ENCODE peak calls at places on chromosomes 4 and X, in eight cellular contexts. L is effector memory CD4-positive, alpha-beta T cell; H is CD4-positive, alpha-beta T cell; P is tibial nerve; U is H9; E is PC-9; O is tibial artery; R is thyroid gland. Q is an unnamed sample.

GRCh38 chr4:76447326-76447954 is 12.4 kb downstream of the SHROOM3 start:
- DNase-seq in E (no peak), R (no peak), U (no peak), H (no peak), O (no peak), P (no peak), L (no peak), Q (no peak)

GRCh38 chrX:69277369-69277768 is 112.1 kb upstream of the PJA1 start:
- DNase-seq in E (no peak), L (no peak), O (no peak), H (no peak), P (no peak), R (no peak), U (no peak), Q (no peak)

GRCh38 chr4:76376534-76376933 is 44.4 kb downstream of the CCDC158 start:
- DNase-seq in P (no peak), O (no peak), H (no peak), U (no peak), E (no peak), L (no peak), R (no peak), Q (no peak)

GRCh38 chr4:2931765-2932560 is 31.2 kb downstream of the NOP14 start:
- DNase-seq in P (peak; percentile 44), O (peak; percentile 81), L (peak; percentile 30), U (peak; percentile 71), R (no peak), E (no peak), H (no peak), Q (no peak)

GRCh38 chr4:186392017-186392416 is 126.0 kb downstream of the F11 start:
- DNase-seq in R (no peak), E (no peak), P (no peak), L (no peak), H (no peak), U (no peak), O (no peak), Q (no peak)

GRCh38 chrX:140948827-140949226 is 53.6 kb upstream of the SPANXB1 start:
- DNase-seq in O (no peak), H (no peak), R (no peak), E (no peak), U (no peak), L (no peak), P (no peak), Q (no peak)

GRCh38 chr4:26362745-26363439 is 42.1 kb downstream of the RBPJ start:
- DNase-seq in H (no peak), L (no peak), O (no peak), R (no peak), U (no peak), E (no peak), P (no peak), Q (no peak)

GRCh38 chr4:110411599-110412011 is 64.3 kb upstream of the ENPEP start:
- DNase-seq in O (no peak), R (no peak), U (peak; percentile 72), L (no peak), E (no peak), H (no peak), P (no peak), Q (no peak)

GRCh38 chr4:53908661-53909078 is 155.7 kb downstream of the CHIC2 start:
- DNase-seq in U (no peak), H (no peak), P (no peak), E (peak; percentile 82), R (peak; percentile 27), O (no peak), L (no peak), Q (no peak)

GRCh38 chr4:7135389-7135746 is 57.0 kb upstream of the SORCS2 start:
- DNase-seq in E (no peak), O (no peak), U (no peak), H (no peak), L (no peak), P (peak; percentile 38), R (peak; percentile 41), Q (no peak)

GRCh38 chr4:137367608-137368007 is 164.7 kb downstream of the PCDH18 start:
- DNase-seq in R (no peak), L (no peak), O (no peak), P (no peak), U (no peak), H (no peak), E (no peak), Q (peak; percentile 60)

GRCh38 chr4:137025484-137026059 is 506.7 kb downstream of the PCDH18 start:
- DNase-seq in H (no peak), L (no peak), P (no peak), O (no peak), E (no peak), R (no peak), U (no peak), Q (no peak)

GRCh38 chr4:98318521-98318920 is 57.3 kb downstream of the RAP1GDS1 start:
- DNase-seq in H (no peak), R (no peak), E (no peak), L (no peak), P (no peak), O (no peak), U (no peak), Q (peak; percentile 58)

GRCh38 chrX:57282568-57282967 is 3.9 kb upstream of the FAAH2 start:
- DNase-seq in H (no peak), L (no peak), P (no peak), E (no peak), U (no peak), O (no peak), R (no peak), Q (no peak)

GRCh38 chr4:118969359-118969758 is 80.7 kb downstream of the SYNPO2 start:
- DNase-seq in U (no peak), L (no peak), H (no peak), E (no peak), P (peak; percentile 35), R (peak; percentile 61), O (peak; percentile 90), Q (no peak)

GRCh38 chrX:31333181-31333831 is 261.5 kb upstream of the FTHL17 start:
- DNase-seq in U (no peak), R (no peak), H (no peak), P (no peak), L (no peak), E (peak; percentile 73), O (no peak), Q (no peak)

GRCh38 chrX:2492536-2493218 is 8.1 kb downstream of the DHRSX start:
- DNase-seq in U (no peak), H (no peak), E (no peak), L (no peak), P (no peak), R (no peak), O (no peak), Q (no peak)

GRCh38 chrX:31429915-31430314 is 358.1 kb upstream of the FTHL17 start:
- DNase-seq in P (no peak), U (no peak), H (no peak), R (no peak), O (no peak), E (no peak), L (no peak), Q (no peak)

GRCh38 chr4:183139058-183139740 is 40.1 kb downstream of the WWC2 start:
- DNase-seq in O (no peak), P (no peak), H (no peak), U (no peak), R (no peak), E (no peak), L (no peak), Q (no peak)

GRCh38 chr4:138178566-138178965 is 63.6 kb downstream of the SLC7A11 start:
- DNase-seq in P (no peak), H (no peak), U (no peak), L (no peak), O (no peak), E (no peak), R (no peak), Q (no peak)

DNA sequence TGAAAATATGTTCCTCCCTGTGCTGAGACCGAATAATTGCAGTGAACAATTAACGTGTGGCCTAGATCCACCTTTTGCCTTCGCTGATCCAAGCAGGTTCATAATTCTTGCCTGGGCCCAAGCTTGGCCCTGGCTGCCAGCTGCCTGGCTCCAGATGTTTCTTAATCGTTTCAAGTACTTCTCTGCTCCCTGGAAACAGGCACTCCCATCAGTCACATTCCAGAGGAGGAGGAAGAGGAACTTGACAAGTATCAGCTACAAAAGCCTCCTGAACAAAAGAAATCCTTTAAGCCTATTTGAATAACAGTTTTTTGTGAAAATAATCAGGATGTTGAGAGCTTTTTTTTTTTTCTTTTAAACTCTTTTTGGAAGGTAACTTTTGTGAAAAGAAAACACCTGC is 154.2 kb downstream of the PTTG2 start:
- DNase-seq in R (peak; percentile 22), H (no peak), E (no peak), L (no peak), P (no peak), U (peak; percentile 57), O (no peak), Q (no peak)
- H3K27ac ChIP-seq in R (no peak overlapping the region), H (no peak overlapping the region), E (no peak overlapping the region), L (no peak overlapping the region), P (no peak overlapping the region), U (peak overlapping the region; percentile 60), O (no peak overlapping the region), Q (no peak overlapping the region)

DNA sequence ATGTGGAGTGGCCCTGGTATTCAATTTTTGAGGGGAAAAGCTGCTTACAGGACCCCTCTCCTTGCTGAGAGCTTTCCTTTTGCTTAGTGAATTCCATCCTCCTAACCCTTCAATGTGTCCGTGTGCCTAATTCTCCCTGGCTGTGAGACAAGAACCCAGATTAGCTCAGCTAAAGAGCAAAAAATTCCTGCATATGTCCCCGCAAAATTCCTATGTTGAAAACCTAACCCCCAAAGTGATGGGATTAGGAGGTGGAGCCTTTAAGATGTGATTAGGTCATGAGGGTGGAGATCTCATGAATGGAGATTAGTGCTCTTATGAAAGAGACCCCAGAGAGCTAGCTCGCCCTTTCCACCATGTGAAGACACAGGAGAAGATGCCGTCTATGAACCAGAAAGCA is 503.1 kb upstream of the DIAPH2 start:
- DNase-seq in L (no peak), E (no peak), H (no peak), R (no peak), U (peak; percentile 27), O (no peak), P (no peak), Q (no peak)
- H3K27ac ChIP-seq in L (no peak overlapping the region), E (no peak overlapping the region), H (no peak overlapping the region), R (no peak overlapping the region), U (no peak overlapping the region), O (no peak overlapping the region), P (no peak overlapping the region), Q (no peak overlapping the region)

DNA sequence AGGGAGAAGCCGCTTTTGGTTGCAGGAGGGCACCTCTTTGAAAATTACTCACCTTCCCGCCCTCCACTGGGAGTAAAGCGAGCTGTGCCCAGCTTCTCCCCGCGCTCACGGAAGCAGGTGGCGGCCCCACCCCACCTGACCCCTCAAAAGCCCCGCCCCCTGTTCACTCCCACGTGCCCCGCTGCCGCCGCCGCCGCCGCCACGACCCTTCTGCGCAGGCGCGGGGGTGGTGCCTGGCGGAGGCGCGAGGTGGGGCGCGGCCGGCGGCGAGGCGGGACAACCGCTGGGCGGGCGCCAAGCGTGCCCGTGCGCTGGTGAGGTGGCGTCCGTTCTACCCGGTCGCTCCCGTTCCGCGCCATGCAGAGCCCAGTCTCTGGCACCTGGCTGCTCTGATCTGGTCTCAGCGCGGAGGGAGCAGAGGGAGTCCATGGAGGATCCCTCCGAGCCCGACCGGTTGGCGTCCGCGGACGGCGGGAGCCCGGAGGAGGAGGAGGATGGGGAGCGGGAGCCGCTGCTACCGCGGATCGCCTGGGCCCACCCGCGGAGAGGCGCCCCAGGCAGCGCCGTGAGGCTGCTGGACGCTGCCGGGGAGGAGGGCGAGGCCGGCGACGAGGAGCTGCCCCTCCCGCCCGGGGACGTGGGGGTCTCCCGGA is at the start of gene PI4K2B:
- DNase-seq in P (peak; percentile 72), L (peak; percentile 91), E (peak; percentile 77), R (peak; percentile 94), U (peak; percentile 91), H (peak; percentile 90), O (peak; percentile 90), Q (peak; percentile 34)
- H3K27ac ChIP-seq in P (peak within 1 kb of the TSS; percentile 75), L (peak within 1 kb of the TSS; percentile 87), E (peak within 1 kb of the TSS; percentile 26), R (peak within 1 kb of the TSS; percentile 98), U (no peak within 1 kb of the TSS), H (peak within 1 kb of the TSS; percentile 88), O (peak within 1 kb of the TSS; percentile 98), Q (peak within 1 kb of the TSS; percentile 95)

GRCh38 chrX:29434939-29435338 is 780.4 kb upstream of the MAGEB2 start:
- DNase-seq in P (no peak), R (no peak), O (no peak), E (no peak), L (no peak), U (no peak), H (no peak), Q (no peak)
- H3K27ac ChIP-seq in P (no peak overlapping the region), R (no peak overlapping the region), O (no peak overlapping the region), E (no peak overlapping the region), L (no peak overlapping the region), U (no peak overlapping the region), H (no peak overlapping the region), Q (no peak overlapping the region)

Q was measured in epithelial cell of prostate.